ENCODE peak calls at places on chromosomes 11 and 22, in six cellular contexts. Q is Peyer's patch, V is cardiac muscle cell, O is ovary, K is transverse colon, W is heart right ventricle. P is an unnamed sample. For H3K4me1, the result is how much of the 10 kb centered on the place peaks cover.

GRCh38 chr11:103887001-103887680 is 149.3 kb upstream of the DDI1 start:
- DNase-seq in Q (no peak), W (peak), V (peak), O (peak), K (no peak), P (no peak)

GRCh38 chr11:76124905-76125566 is 81.3 kb downstream of the WNT11 start:
- DNase-seq in K (no peak), V (no peak), O (no peak), W (no peak), Q (no peak), P (no peak)

GRCh38 chr11:1561266-1561665 is 10.8 kb downstream of the DUSP8 start:
- DNase-seq in K (peak), Q (peak), W (no peak), O (no peak), V (no peak), P (no peak)

GRCh38 chr11:86241956-86242525 is 2.5 kb upstream of the EED start:
- DNase-seq in Q (no peak), V (no peak), O (no peak), W (no peak), K (no peak), P (no peak)

GRCh38 chr22:34111210-34111824 is 191.0 kb upstream of the LARGE1 start:
- DNase-seq in W (peak), Q (no peak), V (peak), K (peak), O (peak), P (no peak)

GRCh38 chr11:48081151-48082010 is 101.0 kb downstream of the PTPRJ start:
- DNase-seq in O (no peak), Q (no peak), W (peak), V (peak), K (no peak), P (peak)

GRCh38 chr11:2807801-2808241 is 77.8 kb downstream of the CDKN1C start:
- DNase-seq in Q (peak), K (peak), W (no peak), V (no peak), O (peak), P (peak)

GRCh38 chr11:45110562-45110961 is 35.9 kb upstream of the PRDM11 start:
- DNase-seq in Q (peak), W (peak), V (peak), K (peak), O (peak), P (no peak)

GRCh38 chr22:26431151-26431995 is 2.3 kb downstream of the ASPHD2 start:
- DNase-seq in O (no peak), V (peak), W (no peak), Q (no peak), K (no peak), P (no peak)

GRCh38 chr11:27471067-27471587 is 1.5 kb downstream of the LGR4 start:
- DNase-seq in K (peak), W (no peak), Q (peak), O (no peak), V (no peak), P (no peak)

GRCh38 chr11:45902452-45903380 is 4.4 kb downstream of the FREY1 start:
- DNase-seq in K (no peak), O (no peak), Q (no peak), W (no peak), V (no peak), P (no peak)

GRCh38 chr11:47924184-47924671 is 56.1 kb upstream of the PTPRJ start:
- DNase-seq in W (no peak), O (no peak), K (no peak), Q (no peak), V (peak), P (no peak)

GRCh38 chr11:88411265-88411664 is 73.7 kb upstream of the CTSC start:
- DNase-seq in Q (no peak), O (no peak), V (no peak), K (no peak), W (no peak), P (no peak)

GRCh38 chr11:134560566-134561347 is 148.7 kb upstream of the B3GAT1 start:
- DNase-seq in V (no peak), O (no peak), K (no peak), Q (no peak), W (peak), P (no peak)

GRCh38 chr22:42428025-42428424 is 4.2 kb downstream of the NFAM1 start:
- DNase-seq in K (no peak), V (no peak), Q (peak), W (no peak), O (no peak), P (no peak)
- H3K4me1 ChIP-seq in K (under half), V (under half), Q (under half), W (under half), O (under half), P (under half)

GRCh38 chr22:27990451-27990840 is 71.4 kb upstream of the PITPNB start:
- DNase-seq in Q (peak), V (no peak), K (no peak), W (no peak), O (peak), P (no peak)
- H3K4me3 ChIP-seq in Q (no peak), V (no peak), K (no peak), W (peak), O (no peak), P (no peak)

GRCh38 chr22:46595545-46595944 is 24.6 kb upstream of the GRAMD4 start:
- DNase-seq in Q (no peak), O (no peak), K (no peak), W (no peak), V (no peak), P (peak)

GRCh38 chr22:46594947-46595298 is 25.3 kb upstream of the GRAMD4 start:
- DNase-seq in O (no peak), K (no peak), W (no peak), V (no peak), Q (no peak), P (no peak)

GRCh38 chr22:46593211-46593676 is 26.9 kb upstream of the GRAMD4 start:
- DNase-seq in K (peak), W (no peak), V (no peak), O (no peak), Q (no peak), P (peak)

GRCh38 chr22:46596032-46596441 is 24.1 kb upstream of the GRAMD4 start:
- DNase-seq in K (no peak), W (peak), V (no peak), Q (no peak), O (no peak), P (peak)

GRCh38 chr22:46593996-46594946 is 25.9 kb upstream of the GRAMD4 start:
- DNase-seq in K (no peak), V (no peak), W (no peak), Q (no peak), O (no peak), P (no peak)
- H3K4me1 ChIP-seq in K (under half), V (under half), W (half or more), Q (under half), O (under half), P (under half)

GRCh38 chr11:123580557-123581275 is 73.7 kb downstream of the SCN3B start:
- DNase-seq in O (peak), K (peak), W (peak), Q (peak), V (peak), P (no peak)

GRCh38 chr11:123584186-123584585 is 70.2 kb downstream of the SCN3B start:
- DNase-seq in V (no peak), K (no peak), W (no peak), Q (no peak), O (no peak), P (no peak)

GRCh38 chr11:123582992-123583504 is 71.4 kb downstream of the SCN3B start:
- DNase-seq in W (no peak), Q (no peak), O (no peak), K (no peak), V (no peak), P (no peak)

GRCh38 chr11:123580137-123580536 is 74.3 kb downstream of the SCN3B start:
- DNase-seq in K (no peak), W (no peak), Q (no peak), V (no peak), O (no peak), P (no peak)

GRCh38 chr11:123581651-123582399 is 72.6 kb downstream of the SCN3B start:
- DNase-seq in W (no peak), O (no peak), K (no peak), V (no peak), Q (peak), P (no peak)
- H3K4me3 ChIP-seq in W (no peak), O (no peak), K (no peak), V (no peak), Q (no peak), P (no peak)

GRCh38 chr11:126133902-126134301 is 71.2 kb upstream of the CDON start:
- DNase-seq in O (no peak), W (no peak), K (no peak), V (no peak), Q (no peak), P (no peak)
- H3K4me1 ChIP-seq in O (under half), W (under half), K (under half), V (under half), Q (under half), P (under half)

DNA sequence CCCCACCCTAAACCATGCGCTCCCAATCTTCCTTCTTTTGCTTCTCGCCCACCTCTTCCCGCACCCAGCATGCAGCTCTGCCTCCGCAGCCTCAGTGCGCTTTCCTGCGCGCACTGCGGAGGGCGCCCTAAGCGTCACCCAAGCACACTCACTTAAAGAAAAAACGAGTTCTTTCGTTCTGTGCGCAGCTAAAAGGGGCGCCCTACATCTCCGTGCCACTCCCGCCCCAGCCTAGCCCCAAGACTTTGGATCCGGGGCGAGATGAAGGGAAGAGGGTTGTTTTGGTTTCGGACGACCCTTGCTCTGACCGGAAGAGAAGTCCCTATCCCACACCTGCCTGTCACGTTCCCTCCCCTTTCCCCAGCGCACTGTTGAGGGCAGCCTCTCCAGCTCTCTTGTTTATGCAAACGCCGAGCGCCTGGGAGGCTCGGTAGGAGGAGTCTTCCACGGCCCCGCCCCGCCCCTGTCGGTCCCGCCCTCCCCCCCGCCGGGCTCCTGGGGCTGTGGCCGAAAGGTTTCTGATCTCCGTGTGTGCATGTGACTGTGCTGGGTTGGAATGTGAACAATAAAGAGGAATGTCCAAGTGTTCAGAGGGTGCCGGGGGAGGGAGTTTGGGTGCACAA is 5.3 kb downstream of the VSIG2 start:
- DNase-seq in O (no peak), V (peak), K (peak), W (peak), Q (peak), P (peak)
- H3K4me3 ChIP-seq in O (peak), V (peak), K (peak), W (peak), Q (peak), P (peak)

GRCh38 chr22:40428796-40429195 is 58.4 kb downstream of the SGSM3 start:
- DNase-seq in O (no peak), Q (no peak), W (no peak), K (no peak), V (no peak), P (peak)
- H3K4me1 ChIP-seq in O (under half), Q (under half), W (under half), K (under half), V (under half), P (under half)

DNA sequence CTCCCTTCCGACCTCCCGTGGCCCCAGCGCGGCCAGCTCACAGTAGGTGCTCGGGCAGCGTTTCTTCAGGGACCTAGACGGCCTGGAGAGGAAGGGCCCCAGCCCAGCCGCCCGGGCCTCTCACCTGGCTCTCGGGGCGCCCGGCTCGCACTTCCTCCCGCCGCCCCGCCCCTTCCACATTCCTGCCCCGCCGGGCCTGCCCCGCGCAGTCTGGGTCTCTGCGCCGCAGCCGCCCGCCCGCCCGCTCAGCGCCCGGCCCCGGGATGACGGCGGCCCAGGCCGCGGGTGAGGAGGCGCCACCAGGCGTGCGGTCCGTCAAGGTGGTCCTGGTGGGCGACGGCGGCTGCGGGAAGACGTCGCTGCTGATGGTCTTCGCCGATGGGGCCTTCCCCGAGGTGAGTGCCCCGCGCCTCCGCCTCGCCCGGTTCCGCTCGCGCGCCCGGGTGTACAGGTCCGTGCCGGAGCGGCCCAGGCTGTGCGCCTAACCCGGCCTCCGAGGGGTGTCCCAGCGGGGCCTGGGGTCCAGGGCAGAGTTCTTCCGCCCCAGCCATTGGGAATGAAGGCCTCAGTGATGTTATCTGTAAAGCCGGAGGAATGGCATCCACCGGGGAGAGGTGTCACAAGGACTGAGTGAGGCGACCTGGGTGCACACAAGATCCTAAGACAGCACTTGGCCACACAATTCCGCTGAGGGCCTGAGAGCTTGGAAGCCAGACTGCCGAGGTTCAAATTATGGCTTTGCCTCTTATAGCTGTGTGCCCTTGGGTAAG is at the start of gene RHOD:
- DNase-seq in V (peak), W (no peak), Q (peak), O (peak), K (peak), P (peak)
- H3K4me3 ChIP-seq in V (peak), W (peak), Q (peak), O (peak), K (peak), P (peak)

GRCh38 chr11:65225284-65226102 is 36.3 kb upstream of the POLA2 start:
- DNase-seq in Q (peak), W (peak), V (peak), O (peak), K (peak), P (peak)
- H3K4me1 ChIP-seq in Q (under half), W (under half), V (under half), O (under half), K (under half), P (under half)

DNA sequence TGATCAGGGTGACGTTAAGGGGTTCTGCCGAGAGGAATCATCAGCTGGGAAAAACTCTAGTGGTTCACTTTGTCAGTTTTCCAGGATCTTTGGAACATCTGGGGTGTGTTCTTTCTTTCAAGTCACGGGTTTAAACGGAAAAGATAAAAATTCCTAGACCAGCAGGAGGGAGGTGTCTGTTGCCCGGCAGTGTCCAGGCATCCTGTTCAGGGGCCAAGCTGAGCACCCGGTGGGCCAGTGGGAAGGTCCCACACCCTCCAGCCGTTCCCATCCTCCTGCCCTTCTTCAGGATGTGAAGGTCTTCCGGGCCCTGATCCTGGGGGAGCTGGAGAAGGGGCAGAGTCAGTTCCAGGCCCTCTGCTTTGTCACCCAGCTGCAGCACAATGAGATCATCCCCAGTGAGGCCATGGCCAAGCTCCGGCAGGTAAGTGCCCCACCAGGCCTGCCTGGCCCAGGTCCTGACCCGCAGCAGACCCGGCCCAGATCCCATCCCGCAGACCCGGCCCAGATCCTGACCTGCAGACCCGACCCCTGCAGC is 14.5 kb upstream of the POU2F3 start:
- DNase-seq in O (peak), W (no peak), V (peak), Q (no peak), K (no peak), P (no peak)
- H3K4me3 ChIP-seq in O (no peak), W (peak), V (no peak), Q (no peak), K (no peak), P (no peak)